ENCODE peak calls at places on chromosomes 1 and 21, in five cellular contexts. One of them, this sample, is unnamed.

GRCh38 chr21:25385912-25386474 is 221.3 kb downstream of the MRPL39 start:
- DNase-seq in AG10803: peak; percentile 71
- DNase-seq in putamen: peak; percentile 34
- DNase-seq in breast epithelium: no peak
- DNase-seq in progenitor cell of endocrine pancreas: peak; percentile 23
- DNase-seq in this sample: no peak

GRCh38 chr21:33924766-33925100 is 9.1 kb upstream of the ATP5PO start:
- DNase-seq in AG10803: no peak
- DNase-seq in progenitor cell of endocrine pancreas: no peak
- DNase-seq in putamen: no peak
- DNase-seq in breast epithelium: no peak
- DNase-seq in this sample: no peak

GRCh38 chr1:92838519-92838918 is 6.7 kb downstream of the RPL5 start:
- DNase-seq in putamen: no peak
- DNase-seq in progenitor cell of endocrine pancreas: no peak
- DNase-seq in AG10803: no peak
- DNase-seq in breast epithelium: no peak
- DNase-seq in this sample: no peak

GRCh38 chr1:2505461-2505994 is 20.9 kb downstream of the PANK4 start:
- DNase-seq in progenitor cell of endocrine pancreas: no peak
- DNase-seq in putamen: no peak
- DNase-seq in breast epithelium: no peak
- DNase-seq in AG10803: no peak
- DNase-seq in this sample: no peak

GRCh38 chr1:203041351-203041932 is 15.2 kb downstream of the PPFIA4 start:
- DNase-seq in progenitor cell of endocrine pancreas: no peak
- DNase-seq in putamen: no peak
- DNase-seq in breast epithelium: no peak
- DNase-seq in AG10803: no peak
- DNase-seq in this sample: no peak

GRCh38 chr1:90000934-90001676 is 6.2 kb downstream of the ZNF326 start:
- DNase-seq in putamen: no peak
- DNase-seq in AG10803: no peak
- DNase-seq in breast epithelium: no peak
- DNase-seq in progenitor cell of endocrine pancreas: no peak
- DNase-seq in this sample: no peak

GRCh38 chr1:39061951-39062350 is 35.8 kb downstream of the NDUFS5 start:
- DNase-seq in progenitor cell of endocrine pancreas: no peak
- DNase-seq in putamen: no peak
- DNase-seq in AG10803: peak; percentile 25
- DNase-seq in breast epithelium: no peak
- DNase-seq in this sample: no peak

GRCh38 chr1:27562021-27562420 is 41.9 kb downstream of the AHDC1 start:
- DNase-seq in progenitor cell of endocrine pancreas: no peak
- DNase-seq in putamen: no peak
- DNase-seq in breast epithelium: no peak
- DNase-seq in AG10803: no peak
- DNase-seq in this sample: no peak

GRCh38 chr1:212221801-212222200 is 63.4 kb upstream of the PPP2R5A start:
- DNase-seq in progenitor cell of endocrine pancreas: no peak
- DNase-seq in AG10803: peak; percentile 61
- DNase-seq in breast epithelium: no peak
- DNase-seq in putamen: no peak
- DNase-seq in this sample: no peak

GRCh38 chr1:31297273-31298247 is 728 bp downstream of the ZCCHC17 start:
- DNase-seq in progenitor cell of endocrine pancreas: no peak
- DNase-seq in putamen: no peak
- DNase-seq in AG10803: peak; percentile 11
- DNase-seq in breast epithelium: no peak
- DNase-seq in this sample: no peak

GRCh38 chr1:231628207-231628876 is 1.8 kb downstream of the DISC1 start:
- DNase-seq in progenitor cell of endocrine pancreas: no peak
- DNase-seq in breast epithelium: no peak
- DNase-seq in putamen: no peak
- DNase-seq in AG10803: peak; percentile 45
- DNase-seq in this sample: no peak

GRCh38 chr1:197995408-197996258 is 78.5 kb downstream of the LHX9 start:
- DNase-seq in breast epithelium: no peak
- DNase-seq in putamen: no peak
- DNase-seq in progenitor cell of endocrine pancreas: no peak
- DNase-seq in AG10803: no peak
- DNase-seq in this sample: no peak

GRCh38 chr21:42155045-42155855 is 63.7 kb upstream of the ABCG1 start:
- DNase-seq in AG10803: no peak
- DNase-seq in putamen: no peak
- DNase-seq in breast epithelium: no peak
- DNase-seq in progenitor cell of endocrine pancreas: no peak
- DNase-seq in this sample: no peak

GRCh38 chr1:160605205-160605604 is 25.9 kb upstream of the CD84 start:
- DNase-seq in breast epithelium: no peak
- DNase-seq in progenitor cell of endocrine pancreas: no peak
- DNase-seq in putamen: no peak
- DNase-seq in AG10803: no peak
- DNase-seq in this sample: no peak

GRCh38 chr1:205310981-205311704 is 10.4 kb downstream of the NUAK2 start:
- DNase-seq in breast epithelium: no peak
- DNase-seq in AG10803: no peak
- DNase-seq in putamen: no peak
- DNase-seq in progenitor cell of endocrine pancreas: no peak
- DNase-seq in this sample: no peak

GRCh38 chr1:237983507-237983906 is 92.8 kb upstream of the ZP4 start:
- DNase-seq in progenitor cell of endocrine pancreas: no peak
- DNase-seq in AG10803: no peak
- DNase-seq in putamen: no peak
- DNase-seq in breast epithelium: no peak
- DNase-seq in this sample: no peak

GRCh38 chr21:34280389-34280795 is 83.4 kb upstream of the KCNE2 start:
- DNase-seq in putamen: no peak
- DNase-seq in progenitor cell of endocrine pancreas: no peak
- DNase-seq in AG10803: peak; percentile 58
- DNase-seq in breast epithelium: no peak
- DNase-seq in this sample: no peak

GRCh38 chr1:70583522-70583921 is 172.5 kb downstream of the CTH start:
- DNase-seq in breast epithelium: no peak
- DNase-seq in AG10803: no peak
- DNase-seq in progenitor cell of endocrine pancreas: no peak
- DNase-seq in putamen: no peak
- DNase-seq in this sample: no peak

GRCh38 chr21:7917729-7918128 is 2603.7 kb upstream of the TPTE start:
- DNase-seq in putamen: no peak
- DNase-seq in breast epithelium: no peak
- DNase-seq in AG10803: no peak
- DNase-seq in progenitor cell of endocrine pancreas: no peak
- DNase-seq in this sample: no peak

GRCh38 chr1:12405325-12406217 is 175.7 kb downstream of the VPS13D start:
- DNase-seq in breast epithelium: no peak
- DNase-seq in progenitor cell of endocrine pancreas: no peak
- DNase-seq in AG10803: peak; percentile 74
- DNase-seq in putamen: no peak
- DNase-seq in this sample: no peak

GRCh38 chr1:158075078-158075477 is 81.6 kb downstream of the KIRREL1 start:
- DNase-seq in AG10803: no peak
- DNase-seq in breast epithelium: no peak
- DNase-seq in putamen: no peak
- DNase-seq in progenitor cell of endocrine pancreas: no peak
- DNase-seq in this sample: no peak

GRCh38 chr1:236057546-236057945 is 7.3 kb downstream of the NID1 start:
- DNase-seq in AG10803: no peak
- DNase-seq in progenitor cell of endocrine pancreas: no peak
- DNase-seq in breast epithelium: no peak
- DNase-seq in putamen: no peak
- DNase-seq in this sample: no peak

GRCh38 chr1:26799479-26800133 is 11.9 kb downstream of the PIGV start:
- DNase-seq in AG10803: peak; percentile 93
- DNase-seq in putamen: peak; percentile 70
- DNase-seq in breast epithelium: peak; percentile 71
- DNase-seq in progenitor cell of endocrine pancreas: no peak
- DNase-seq in this sample: no peak

GRCh38 chr21:26813426-26813998 is 31.7 kb downstream of the ADAMTS1 start:
- DNase-seq in breast epithelium: no peak
- DNase-seq in putamen: no peak
- DNase-seq in progenitor cell of endocrine pancreas: no peak
- DNase-seq in AG10803: no peak
- DNase-seq in this sample: no peak

GRCh38 chr1:175262646-175263045 is 70.1 kb upstream of the KIAA0040 start:
- DNase-seq in putamen: no peak
- DNase-seq in AG10803: peak; percentile 4
- DNase-seq in progenitor cell of endocrine pancreas: no peak
- DNase-seq in breast epithelium: no peak
- DNase-seq in this sample: no peak

GRCh38 chr1:82775402-82776000 is 974.8 kb downstream of the ADGRL2 start:
- DNase-seq in breast epithelium: no peak
- DNase-seq in progenitor cell of endocrine pancreas: no peak
- DNase-seq in AG10803: peak; percentile 9
- DNase-seq in putamen: peak; percentile 31
- DNase-seq in this sample: no peak

GRCh38 chr1:119275145-119275929 is 93.2 kb upstream of the HAO2 start:
- DNase-seq in putamen: no peak
- DNase-seq in progenitor cell of endocrine pancreas: peak; percentile 19
- DNase-seq in AG10803: peak; percentile 75
- DNase-seq in breast epithelium: no peak
- DNase-seq in this sample: peak; percentile 5

GRCh38 chr1:46802081-46802480 is 3.2 kb downstream of the CYP4B1 start:
- DNase-seq in breast epithelium: no peak
- DNase-seq in progenitor cell of endocrine pancreas: no peak
- DNase-seq in putamen: no peak
- DNase-seq in AG10803: no peak
- DNase-seq in this sample: no peak

GRCh38 chr1:203039609-203040517 is 13.6 kb downstream of the PPFIA4 start:
- DNase-seq in putamen: no peak
- DNase-seq in progenitor cell of endocrine pancreas: no peak
- DNase-seq in breast epithelium: no peak
- DNase-seq in AG10803: no peak
- DNase-seq in this sample: no peak